ENCODE peak calls at places on chromosomes 11 and 22, in four cellular contexts. C is K562, G is GM12878, N is H1. A is an unnamed sample.

GRCh38 chr11:87290304-87290922 is 252.7 kb downstream of the TMEM135 start:
- DNase-seq in C (peak), G (no peak), N (no peak), A (peak)

GRCh38 chr11:83680351-83680750 is 394.2 kb upstream of the CCDC90B start:
- DNase-seq in C (no peak), G (no peak), N (no peak), A (no peak)

GRCh38 chr11:44593194-44593593 is 27.7 kb downstream of the CD82 start:
- DNase-seq in C (no peak), G (no peak), N (no peak), A (no peak)

GRCh38 chr11:43937434-43938411 is 4.7 kb upstream of the C11orf96 start:
- DNase-seq in C (peak), G (no peak), N (no peak), A (no peak)

GRCh38 chr11:118792642-118793124 is 1.7 kb upstream of the DDX6 start:
- DNase-seq in C (peak), G (peak), N (peak), A (peak)

GRCh38 chr22:43012390-43012789 is 2.6 kb downstream of the PACSIN2 start:
- DNase-seq in C (no peak), G (no peak), N (no peak), A (no peak)

GRCh38 chr22:40678493-40679248 is 613 bp upstream of the MCHR1 start:
- DNase-seq in C (no peak), G (no peak), N (no peak), A (peak)

GRCh38 chr22:39489094-39490068 is 12.7 kb upstream of the MIEF1 start:
- DNase-seq in C (no peak), G (no peak), N (no peak), A (no peak)

GRCh38 chr11:119684361-119685072 is 44.5 kb downstream of the NECTIN1 start:
- DNase-seq in C (peak), G (no peak), N (no peak), A (peak)

GRCh38 chr11:121426476-121427454 is 25.3 kb upstream of the SORL1 start:
- DNase-seq in C (peak), G (no peak), N (no peak), A (no peak)

GRCh38 chr11:100562102-100562501 is 125.0 kb upstream of the ARHGAP42 start:
- DNase-seq in C (no peak), G (no peak), N (no peak), A (no peak)

GRCh38 chr11:133947298-133947905 is 9.4 kb downstream of the IGSF9B start:
- DNase-seq in C (peak), G (no peak), N (no peak), A (peak)

GRCh38 chr11:93536346-93536871 is 6.8 kb downstream of the SMCO4 start:
- DNase-seq in C (no peak), G (no peak), N (no peak), A (no peak)

GRCh38 chr11:119584193-119585037 is 144.6 kb downstream of the NECTIN1 start:
- DNase-seq in C (peak), G (no peak), N (peak), A (no peak)

GRCh38 chr11:57800444-57801184 is 39.0 kb downstream of the CTNND1 start:
- DNase-seq in C (peak), G (peak), N (no peak), A (peak)

GRCh38 chr11:83047515-83048225 is 24.0 kb downstream of the RAB30 start:
- DNase-seq in C (no peak), G (no peak), N (no peak), A (no peak)

GRCh38 chr11:118434123-118434552 is 2.2 kb upstream of the KMT2A start:
- DNase-seq in C (no peak), G (no peak), N (no peak), A (peak)

GRCh38 chr11:11318961-11319360 is 34.1 kb downstream of the CSNK2A3 start:
- DNase-seq in C (no peak), G (peak), N (no peak), A (no peak)

GRCh38 chr11:70733327-70734325 is 335.3 kb downstream of the CTTN start:
- DNase-seq in C (no peak), G (no peak), N (no peak), A (no peak)

GRCh38 chr22:20953668-20954500 is 13.2 kb upstream of the AIFM3 start:
- DNase-seq in C (no peak), G (no peak), N (no peak), A (peak)

GRCh38 chr11:129141748-129142475 is 50.2 kb downstream of the ARHGAP32 start:
- DNase-seq in C (no peak), G (no peak), N (no peak), A (no peak)

GRCh38 chr11:16613401-16614381 is 124.8 kb upstream of the C11orf58 start:
- DNase-seq in C (peak), G (no peak), N (peak), A (peak)

GRCh38 chr11:132228756-132229325 is 858.4 kb downstream of the NTM start:
- DNase-seq in C (no peak), G (no peak), N (no peak), A (no peak)

GRCh38 chr11:14445542-14446530 is 53.8 kb downstream of the COPB1 start:
- DNase-seq in C (no peak), G (no peak), N (no peak), A (no peak)
- TF ChIP-seq HDAC6 in C (no peak), G (no peak), N (no peak), A (no peak)

GRCh38 chr11:66011239-66011784 is 496 bp upstream of the CST6 start:
- DNase-seq in C (no peak), G (no peak), N (no peak), A (no peak)
- TF ChIP-seq HDAC6 in C (no peak), G (no peak), N (no peak), A (no peak)

GRCh38 chr11:75267171-75267970 is 26.8 kb downstream of the TPBGL start:
- DNase-seq in C (peak), G (no peak), N (no peak), A (no peak)
- TF ChIP-seq HDAC6 in C (no peak), G (no peak), N (no peak), A (no peak)

DNA sequence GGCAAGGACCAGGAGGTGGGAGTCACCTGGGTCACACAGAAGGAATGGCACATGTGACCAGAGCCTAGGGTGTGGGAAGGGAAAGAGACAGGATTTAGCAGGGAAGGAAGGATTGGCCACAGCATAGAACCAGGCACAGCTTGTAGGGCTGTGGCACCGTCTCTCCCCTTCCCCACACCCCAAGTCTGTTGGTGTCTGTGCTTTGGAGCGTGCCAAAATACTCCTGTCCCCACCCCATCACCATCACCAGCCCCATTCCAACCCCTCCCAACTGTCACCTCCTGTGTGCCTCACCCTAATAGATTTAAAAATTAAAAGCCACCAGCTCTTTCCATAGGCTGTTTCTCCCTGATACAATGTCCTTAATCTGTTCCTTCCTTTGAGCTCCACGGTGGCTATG is 18.2 kb downstream of the SGSM1 start:
- DNase-seq in C (no peak), G (no peak), N (no peak), A (no peak)
- TF ChIP-seq HDAC6 in C (no peak), G (no peak), N (no peak), A (no peak)

GRCh38 chr22:24591286-24591830 is 1.5 kb downstream of the LRRC75B start:
- DNase-seq in C (no peak), G (no peak), N (no peak), A (no peak)
- TF ChIP-seq HDAC6 in C (no peak), G (no peak), N (no peak), A (no peak)

GRCh38 chr11:68212421-68213134 is 518 bp downstream of the KMT5B start:
- DNase-seq in C (peak), G (no peak), N (no peak), A (peak)
- TF ChIP-seq HDAC6 in C (no peak), G (no peak), N (no peak), A (no peak)

GRCh38 chr11:78800756-78801155 is 226.1 kb upstream of the NARS2 start:
- DNase-seq in C (no peak), G (no peak), N (no peak), A (no peak)

GRCh38 chr11:78798567-78799170 is 224.0 kb upstream of the NARS2 start:
- DNase-seq in C (peak), G (no peak), N (peak), A (peak)

GRCh38 chr11:78802058-78802633 is 227.5 kb upstream of the NARS2 start:
- DNase-seq in C (no peak), G (no peak), N (no peak), A (no peak)

GRCh38 chr11:78800089-78800690 is 225.5 kb upstream of the NARS2 start:
- DNase-seq in C (no peak), G (no peak), N (no peak), A (no peak)

GRCh38 chr11:78801161-78801884 is 226.7 kb upstream of the NARS2 start:
- DNase-seq in C (no peak), G (no peak), N (no peak), A (no peak)
- TF ChIP-seq HDAC6 in C (no peak), G (no peak), N (no peak), A (no peak)

A was measured in HepG2.